ENCODE peak calls at places on chromosomes 12 and 14, in six cellular contexts. P, C, B, T, G and I are unnamed samples.

GRCh38 chr14:98229676-98230366 is 1042.2 kb downstream of the BCL11B start:
- DNase-seq in C (no peak), B (no peak), P (no peak), T (no peak), G (no peak), I (peak)

GRCh38 chr14:65940056-65940735 is 527.7 kb downstream of the FUT8 start:
- DNase-seq in P (no peak), B (no peak), C (peak), T (no peak), G (peak), I (peak)

GRCh38 chr12:127519766-127520165 is 747.2 kb upstream of the TMEM132C start:
- DNase-seq in G (no peak), T (no peak), P (no peak), B (no peak), C (no peak), I (peak)

GRCh38 chr14:66717571-66718140 is 209.7 kb downstream of the GPHN start:
- DNase-seq in T (no peak), C (no peak), P (no peak), B (no peak), G (no peak), I (no peak)

GRCh38 chr12:47547077-47547476 is 158.8 kb downstream of the RPAP3 start:
- DNase-seq in G (no peak), B (no peak), T (peak), C (no peak), P (no peak), I (no peak)

GRCh38 chr14:30194769-30195168 is 267.1 kb upstream of the PRKD1 start:
- DNase-seq in C (no peak), G (no peak), T (peak), B (no peak), P (no peak), I (no peak)

GRCh38 chr12:106114084-106115068 is 24.4 kb downstream of the NUAK1 start:
- DNase-seq in B (no peak), P (peak), T (peak), G (no peak), C (no peak), I (no peak)

GRCh38 chr14:64507376-64508156 is 3.0 kb downstream of the ZBTB1 start:
- DNase-seq in G (no peak), C (no peak), P (no peak), T (no peak), B (no peak), I (peak)

GRCh38 chr12:129298921-129299320 is 445.6 kb downstream of the GLT1D1 start:
- DNase-seq in B (no peak), T (no peak), P (no peak), C (no peak), G (no peak), I (no peak)

GRCh38 chr14:66652736-66653135 is 144.8 kb downstream of the GPHN start:
- DNase-seq in P (no peak), T (no peak), C (peak), B (no peak), G (no peak), I (no peak)

GRCh38 chr14:65804752-65805473 is 392.4 kb downstream of the FUT8 start:
- DNase-seq in B (no peak), T (no peak), G (peak), C (no peak), P (no peak), I (peak)

GRCh38 chr12:98085360-98085759 is 430.0 kb upstream of the TMPO start:
- DNase-seq in T (no peak), C (no peak), P (no peak), G (no peak), B (no peak), I (no peak)

GRCh38 chr12:111775205-111776193 is 8.8 kb downstream of the ALDH2 start:
- DNase-seq in B (peak), T (peak), P (peak), C (peak), G (peak), I (peak)

GRCh38 chr12:80269953-80270552 is 170.7 kb downstream of the OTOGL start:
- DNase-seq in C (peak), P (peak), B (no peak), T (peak), G (peak), I (peak)

GRCh38 chr14:78902010-78902623 is 731.9 kb downstream of the NRXN3 start:
- DNase-seq in C (peak), T (peak), B (peak), G (peak), P (no peak), I (peak)

GRCh38 chr12:52391618-52392002 is 6.2 kb upstream of the KRT84 start:
- DNase-seq in C (no peak), T (peak), P (no peak), B (peak), G (no peak), I (no peak)

GRCh38 chr14:33369972-33370371 is 431.3 kb downstream of the NPAS3 start:
- DNase-seq in G (peak), B (no peak), C (no peak), T (no peak), P (no peak), I (peak)

GRCh38 chr12:8629486-8630033 is 16.9 kb upstream of the AICDA start:
- DNase-seq in B (no peak), P (no peak), T (peak), G (peak), C (peak), I (peak)

GRCh38 chr12:113846275-113846674 is 119.8 kb downstream of the RBM19 start:
- DNase-seq in C (no peak), B (no peak), P (no peak), T (no peak), G (no peak), I (no peak)

GRCh38 chr12:52151859-52152783 is 39.7 kb downstream of the KRT80 start:
- DNase-seq in T (peak), C (peak), P (peak), G (peak), B (peak), I (peak)

GRCh38 chr12:5395443-5396401 is 36.2 kb upstream of the NTF3 start:
- DNase-seq in B (no peak), T (no peak), P (no peak), G (no peak), C (no peak), I (no peak)

GRCh38 chr12:66746489-66747201 is 67.8 kb upstream of the GRIP1 start:
- DNase-seq in P (no peak), C (no peak), T (no peak), G (no peak), B (no peak), I (no peak)

GRCh38 chr12:84508325-84508861 is 404.2 kb downstream of the SLC6A15 start:
- DNase-seq in C (no peak), B (no peak), T (peak), P (no peak), G (no peak), I (peak)
- TF ChIP-seq CTCF in C (peak), B (peak), T (peak), P (no peak), G (no peak), I (peak)

GRCh38 chr12:53530056-53530455 is 22.8 kb upstream of the NPFF start:
- DNase-seq in G (no peak), B (no peak), C (no peak), T (no peak), P (no peak), I (no peak)
- TF ChIP-seq CTCF in G (no peak), B (no peak), C (no peak), T (no peak), P (no peak), I (no peak)

GRCh38 chr12:42255875-42256261 is 17.8 kb upstream of the YAF2 start:
- DNase-seq in T (no peak), G (no peak), P (no peak), B (no peak), C (no peak), I (no peak)

GRCh38 chr12:42259699-42260098 is 21.7 kb upstream of the YAF2 start:
- DNase-seq in P (no peak), G (no peak), B (no peak), C (no peak), T (no peak), I (no peak)

GRCh38 chr12:42260518-42260917 is 22.5 kb upstream of the YAF2 start:
- DNase-seq in B (no peak), T (no peak), G (no peak), P (no peak), C (no peak), I (no peak)

GRCh38 chr12:42255221-42255874 is 17.3 kb upstream of the YAF2 start:
- DNase-seq in C (no peak), B (no peak), G (no peak), P (no peak), T (no peak), I (no peak)
- TF ChIP-seq CTCF in C (no peak), B (no peak), G (no peak), P (no peak), T (no peak), I (no peak)

GRCh38 chr12:95848575-95849388 is 10.0 kb upstream of the SNRPF start:
- DNase-seq in B (peak), P (no peak), G (no peak), C (no peak), T (peak), I (no peak)
- TF ChIP-seq CTCF in B (no peak), P (peak), G (no peak), C (peak), T (peak), I (no peak)

GRCh38 chr14:100827751-100828447 is 2.0 kb downstream of the MEG3 start:
- DNase-seq in T (peak), B (no peak), P (no peak), C (no peak), G (no peak), I (no peak)
- TF ChIP-seq CTCF in T (peak), B (no peak), P (peak), C (peak), G (no peak), I (no peak)

GRCh38 chr14:36863271-36863670 is 201.6 kb downstream of the PAX9 start:
- DNase-seq in B (no peak), P (no peak), C (no peak), T (peak), G (no peak), I (no peak)
- TF ChIP-seq CTCF in B (no peak), P (no peak), C (no peak), T (no peak), G (no peak), I (no peak)

GRCh38 chr12:109582636-109583035 is 9.0 kb downstream of the MVK start:
- DNase-seq in P (no peak), G (no peak), B (no peak), C (peak), T (no peak), I (no peak)
- TF ChIP-seq CTCF in P (no peak), G (no peak), B (no peak), C (no peak), T (no peak), I (no peak)